ENCODE peak calls at places on chromosomes 5 and 9, in ten cellular contexts. A, S, M, V, O, W, F, K, Z and J are unnamed samples.

GRCh38 chr5:135219868-135220267 is 179.2 kb downstream of the MACROH2A1 start:
- DNase-seq in S (peak), O (no peak), M (no peak), W (no peak), V (no peak), K (no peak), A (no peak), Z (no peak), F (no peak), J (no peak)

GRCh38 chr5:39503148-39503547 is 78.4 kb upstream of the DAB2 start:
- DNase-seq in O (peak), A (no peak), M (no peak), K (no peak), Z (no peak), S (peak), F (peak), W (no peak), V (peak), J (no peak)

GRCh38 chr5:157564149-157564711 is 11.3 kb downstream of the ADAM19 start:
- DNase-seq in F (no peak), W (no peak), K (peak), V (no peak), O (no peak), S (no peak), M (no peak), Z (no peak), A (peak), J (no peak)

GRCh38 chr5:150239099-150239793 is 49.4 kb downstream of the SLC6A7 start:
- DNase-seq in Z (no peak), K (no peak), S (no peak), O (no peak), A (no peak), M (no peak), V (no peak), F (no peak), W (no peak), J (no peak)

GRCh38 chr5:8685704-8686103 is 816.8 kb downstream of the MTRR start:
- DNase-seq in V (no peak), S (no peak), O (no peak), A (no peak), W (no peak), Z (no peak), M (no peak), K (no peak), F (no peak), J (no peak)

GRCh38 chr5:89342106-89342876 is 459.3 kb upstream of the MEF2C start:
- DNase-seq in O (no peak), M (no peak), S (no peak), F (peak), K (no peak), Z (no peak), V (no peak), A (no peak), W (no peak), J (no peak)

GRCh38 chr5:8908055-8908683 is 637.7 kb downstream of the SEMA5A start:
- DNase-seq in A (peak), S (no peak), M (no peak), Z (no peak), O (peak), W (no peak), K (peak), V (no peak), F (peak), J (no peak)

GRCh38 chr9:77752566-77752965 is 104.4 kb upstream of the GNA14 start:
- DNase-seq in S (no peak), M (no peak), V (no peak), F (peak), W (no peak), A (no peak), O (no peak), K (no peak), Z (no peak), J (no peak)

GRCh38 chr5:5203441-5203840 is 63.3 kb downstream of the ADAMTS16 start:
- DNase-seq in V (no peak), W (no peak), A (no peak), F (no peak), O (no peak), Z (no peak), K (no peak), M (no peak), S (no peak), J (no peak)

DNA sequence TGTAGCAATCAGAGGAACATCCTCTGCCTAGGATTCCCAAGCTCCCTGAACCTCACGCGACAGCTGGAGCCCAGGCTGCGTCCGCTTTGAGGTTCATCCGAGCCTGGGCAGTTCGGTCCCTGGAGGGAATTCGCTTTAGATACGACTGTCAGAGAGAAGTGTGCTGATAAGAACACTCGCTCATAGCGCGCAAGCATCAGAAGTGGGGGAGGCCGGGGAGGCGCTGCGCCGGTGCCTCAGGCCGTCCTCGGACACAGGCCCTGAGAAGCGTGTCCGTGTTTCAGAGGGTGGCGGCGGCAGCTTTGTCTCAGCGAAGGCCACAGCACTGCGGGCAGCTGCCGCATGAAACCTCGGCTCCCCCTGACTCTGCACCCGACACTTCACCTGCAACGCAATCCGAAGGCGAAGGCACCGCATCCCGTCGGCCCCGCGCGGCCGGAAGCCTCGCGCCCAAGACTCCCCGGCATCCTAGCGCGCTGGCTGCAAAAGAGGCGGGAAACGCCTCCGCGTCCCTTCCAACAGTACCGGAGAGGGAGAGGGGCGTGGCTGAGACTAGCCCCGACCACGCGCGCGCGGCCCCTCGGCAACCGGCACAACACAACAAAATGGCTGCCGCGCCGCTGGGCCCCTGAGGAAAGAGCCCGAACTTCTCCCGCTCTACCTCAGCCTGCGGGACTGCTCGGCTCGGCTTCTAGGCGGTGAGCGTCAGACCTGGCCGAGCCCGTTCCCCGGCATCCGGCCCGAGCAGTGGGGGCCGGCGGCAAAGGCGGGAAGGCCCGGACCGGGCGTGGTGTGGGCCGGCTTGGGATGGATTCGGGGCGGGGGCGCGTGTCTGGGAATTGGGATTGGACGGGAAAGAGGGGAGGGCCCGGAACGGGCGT is at the start of gene CNTRL:
- DNase-seq in K (peak), W (peak), V (peak), F (peak), Z (peak), S (peak), A (peak), O (peak), M (peak), J (peak)
- TF ChIP-seq POLR2A in K (peak), W (no peak), V (peak), F (peak), Z (peak), S (no peak), A (peak), O (peak), M (peak), J (peak)

DNA sequence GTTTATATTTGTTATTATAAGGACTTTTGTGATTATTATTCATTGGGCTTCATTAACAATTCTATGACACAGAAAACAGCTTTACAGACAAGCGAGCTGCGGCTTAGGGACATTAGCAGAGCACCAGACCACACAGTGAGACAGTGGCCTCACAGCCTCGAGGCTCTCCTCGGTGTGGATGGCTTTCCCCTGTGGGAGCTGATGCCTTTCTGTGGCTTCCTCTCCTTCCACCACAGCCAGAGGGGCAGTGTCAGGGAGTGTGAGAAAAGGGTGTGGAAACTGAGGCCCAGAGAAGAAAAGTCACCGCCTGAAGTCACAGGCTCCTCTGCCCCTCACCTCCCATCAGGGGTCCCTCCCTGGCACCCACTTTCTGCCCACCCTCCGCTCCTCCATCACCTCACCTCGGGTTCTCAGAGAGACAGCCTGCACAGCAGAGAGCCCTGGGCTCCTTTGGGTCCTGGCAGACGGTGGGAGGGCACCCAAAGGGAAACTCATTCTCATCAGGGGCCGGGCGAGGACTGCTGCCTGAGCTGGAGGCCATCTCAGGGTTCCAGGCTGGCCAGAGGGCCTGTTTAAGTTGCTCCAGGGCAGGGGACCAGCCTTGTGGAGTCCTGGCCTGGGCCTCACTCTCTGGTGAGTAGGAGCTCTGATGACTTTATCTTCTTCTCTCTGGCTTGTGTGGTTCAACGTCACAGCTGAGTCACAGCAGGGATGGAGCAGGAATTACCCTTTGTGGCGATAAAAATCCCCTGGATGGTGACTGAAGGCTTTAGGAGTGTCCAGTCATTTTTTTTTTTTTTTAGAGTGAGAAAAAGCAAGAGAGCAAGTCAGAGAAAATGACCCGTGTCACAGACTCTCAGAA is 830 bp downstream of the TRAF1 start:
- DNase-seq in W (no peak), S (no peak), F (peak), A (no peak), M (no peak), Z (no peak), K (peak), O (peak), V (no peak), J (no peak)
- TF ChIP-seq POLR2A in W (no peak), S (no peak), F (peak), A (no peak), M (peak), Z (peak), K (no peak), O (no peak), V (no peak), J (no peak)

GRCh38 chr9:12516031-12516430 is 177.2 kb upstream of the TYRP1 start:
- DNase-seq in K (no peak), S (no peak), A (no peak), V (no peak), Z (no peak), W (no peak), M (no peak), O (no peak), F (no peak), J (no peak)

GRCh38 chr9:12511726-12512125 is 181.5 kb upstream of the TYRP1 start:
- DNase-seq in K (no peak), F (no peak), S (no peak), Z (no peak), M (no peak), A (no peak), V (no peak), O (no peak), W (no peak), J (no peak)

GRCh38 chr9:12516573-12516972 is 176.6 kb upstream of the TYRP1 start:
- DNase-seq in F (no peak), A (no peak), Z (no peak), K (no peak), V (no peak), O (no peak), M (no peak), W (no peak), S (no peak), J (no peak)
- TF ChIP-seq POLR2A in F (no peak), A (no peak), Z (no peak), K (no peak), V (no peak), O (no peak), M (no peak), W (no peak), S (no peak), J (no peak)

GRCh38 chr9:133991964-133992779 is at the start of gene VAV2:
- DNase-seq in V (peak), K (peak), M (no peak), F (peak), W (peak), S (peak), A (no peak), Z (peak), O (peak), J (peak)

GRCh38 chr9:133994359-133995011 is 2.4 kb upstream of the VAV2 start:
- DNase-seq in F (peak), K (peak), S (peak), M (no peak), Z (peak), V (peak), O (peak), A (peak), W (peak), J (peak)

GRCh38 chr9:133993635-133994253 is 1.6 kb upstream of the VAV2 start:
- DNase-seq in Z (no peak), K (no peak), O (no peak), W (no peak), M (no peak), A (no peak), F (no peak), S (no peak), V (no peak), J (no peak)

GRCh38 chr9:133991211-133991921 is 758 bp downstream of the VAV2 start:
- DNase-seq in F (no peak), O (no peak), W (no peak), Z (peak), A (no peak), K (peak), M (no peak), V (peak), S (no peak), J (no peak)

GRCh38 chr9:133992780-133993634 is 883 bp upstream of the VAV2 start:
- DNase-seq in W (peak), O (peak), M (peak), Z (peak), F (peak), K (peak), A (peak), V (peak), S (peak), J (peak)
- TF ChIP-seq POLR2A in W (peak), O (peak), M (peak), Z (peak), F (peak), K (no peak), A (no peak), V (peak), S (no peak), J (peak)

GRCh38 chr9:127930298-127931091 is at the start of gene PIP5KL1:
- DNase-seq in V (peak), Z (no peak), F (peak), O (no peak), M (no peak), A (peak), S (peak), W (peak), K (peak), J (peak)
- TF ChIP-seq POLR2A in V (no peak), Z (no peak), F (no peak), O (no peak), M (no peak), A (no peak), S (no peak), W (no peak), K (peak), J (no peak)